ENCODE peak calls at places on chromosomes 4 and X, in ten cellular contexts. G, P, D, F, H, S, Z, J, T and W are unnamed samples.
A peak's percentile ranks its signal among the peaks of the same experiment; 100 is the strongest.

GRCh38 chr4:87966095-87966496 is 9.4 kb upstream of the SPP1 start:
- DNase-seq in G (no peak), P (no peak), D (no peak), F (no peak), H (peak; percentile 63), S (no peak), Z (no peak), J (no peak), T (no peak), W (no peak)

GRCh38 chr4:113893546-113893945 is 85.9 kb downstream of the ARSJ start:
- DNase-seq in G (peak; percentile 51), P (no peak), D (no peak), F (no peak), H (no peak), S (no peak), Z (peak; percentile 20), J (peak; percentile 56), T (no peak), W (peak; percentile 34)

GRCh38 chrX:17595456-17596035 is 141.7 kb upstream of the SCML1 start:
- DNase-seq in G (peak; percentile 60), P (no peak), D (no peak), F (no peak), H (no peak), S (no peak), Z (peak; percentile 8), J (peak; percentile 44), T (no peak), W (peak; percentile 40)

GRCh38 chr4:1240721-1241465 is 8.0 kb downstream of the CTBP1 start:
- DNase-seq in G (no peak), P (no peak), D (no peak), F (no peak), H (peak; percentile 64), S (peak; percentile 50), Z (no peak), J (no peak), T (no peak), W (no peak)

GRCh38 chr4:48570646-48571220 is 80.7 kb downstream of the ZAR1 start:
- DNase-seq in G (peak; percentile 80), P (peak; percentile 60), D (no peak), F (no peak), H (no peak), S (no peak), Z (no peak), J (peak; percentile 72), T (no peak), W (peak; percentile 29)

GRCh38 chr4:128597515-128597914 is 212.0 kb upstream of the JADE1 start:
- DNase-seq in G (no peak), P (no peak), D (no peak), F (no peak), H (no peak), S (no peak), Z (no peak), J (no peak), T (no peak), W (no peak)

GRCh38 chr4:82373816-82374740 is at the start of gene HNRNPD:
- DNase-seq in G (peak; percentile 100), P (peak; percentile 99), D (peak; percentile 93), F (peak; percentile 98), H (peak; percentile 100), S (peak; percentile 99), Z (peak; percentile 99), J (peak; percentile 100), T (peak; percentile 97), W (peak; percentile 100)

GRCh38 chr4:43837171-43837570 is 611.4 kb downstream of the KCTD8 start:
- DNase-seq in G (no peak), P (no peak), D (no peak), F (no peak), H (no peak), S (no peak), Z (no peak), J (peak; percentile 0), T (no peak), W (no peak)

GRCh38 chr4:147863808-147864472 is 132.1 kb downstream of the ARHGAP10 start:
- DNase-seq in G (no peak), P (no peak), D (no peak), F (no peak), H (no peak), S (peak; percentile 58), Z (no peak), J (peak; percentile 54), T (no peak), W (no peak)

GRCh38 chrX:69556094-69557011 is 52.2 kb downstream of the NALF2 start:
- DNase-seq in G (peak; percentile 48), P (peak; percentile 36), D (no peak), F (no peak), H (peak; percentile 58), S (no peak), Z (no peak), J (peak; percentile 88), T (peak; percentile 48), W (peak; percentile 95)

GRCh38 chrX:123779908-123780396 is 47.1 kb upstream of the THOC2 start:
- DNase-seq in G (no peak), P (no peak), D (no peak), F (no peak), H (no peak), S (no peak), Z (no peak), J (no peak), T (no peak), W (no peak)

GRCh38 chr4:560061-560460 is 16.0 kb downstream of the TMEM271 start:
- DNase-seq in G (no peak), P (no peak), D (no peak), F (no peak), H (no peak), S (no peak), Z (no peak), J (no peak), T (no peak), W (no peak)

GRCh38 chr4:175702703-175703102 is 109.4 kb downstream of the GPM6A start:
- DNase-seq in G (no peak), P (no peak), D (no peak), F (no peak), H (no peak), S (no peak), Z (no peak), J (no peak), T (no peak), W (no peak)

DNA sequence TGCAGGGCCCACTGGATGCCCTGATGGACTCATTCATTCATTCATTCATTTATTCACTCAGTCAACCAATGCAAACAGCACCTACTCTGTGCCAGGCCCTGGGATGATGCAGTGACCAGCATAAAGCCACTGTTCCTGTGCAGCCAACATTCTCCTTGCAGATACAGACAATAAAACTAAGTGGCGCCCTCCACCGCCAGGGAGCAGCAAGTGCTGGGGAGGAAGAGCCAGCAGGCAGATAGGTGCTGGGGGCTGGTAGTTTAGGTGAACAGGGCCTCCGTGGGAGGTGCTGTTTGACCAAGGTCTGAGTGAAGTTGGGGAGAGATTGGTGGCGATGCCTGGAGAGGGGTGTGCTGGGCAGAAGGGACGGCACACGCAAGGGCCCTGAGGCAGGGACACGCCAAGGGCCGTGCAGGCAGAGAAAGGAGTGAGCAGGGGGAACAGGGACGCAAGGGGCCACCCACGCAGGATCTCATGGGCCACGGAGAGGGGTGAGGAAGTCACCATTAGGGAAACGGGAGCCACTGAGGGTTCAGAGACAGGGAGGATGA is 65.5 kb downstream of the WFS1 start:
- DNase-seq in G (no peak), P (no peak), D (no peak), F (no peak), H (peak; percentile 42), S (peak; percentile 28), Z (no peak), J (no peak), T (no peak), W (no peak)
- TF ChIP-seq CTCF in G (no peak), P (no peak), D (no peak), F (no peak), H (no peak), S (no peak), Z (peak; percentile 24), J (peak; percentile 26), T (peak; percentile 25), W (no peak)

GRCh38 chrX:13258725-13259124 is 61.1 kb downstream of the ATXN3L start:
- DNase-seq in G (no peak), P (no peak), D (no peak), F (no peak), H (no peak), S (no peak), Z (no peak), J (no peak), T (no peak), W (no peak)

GRCh38 chrX:13256562-13256961 is 63.3 kb downstream of the ATXN3L start:
- DNase-seq in G (no peak), P (no peak), D (no peak), F (no peak), H (no peak), S (no peak), Z (peak; percentile 28), J (no peak), T (no peak), W (no peak)

GRCh38 chrX:13260598-13260997 is 59.3 kb downstream of the ATXN3L start:
- DNase-seq in G (no peak), P (no peak), D (no peak), F (no peak), H (no peak), S (no peak), Z (no peak), J (no peak), T (no peak), W (no peak)

GRCh38 chrX:13257223-13258051 is 62.4 kb downstream of the ATXN3L start:
- DNase-seq in G (no peak), P (no peak), D (no peak), F (no peak), H (no peak), S (no peak), Z (peak; percentile 77), J (no peak), T (no peak), W (no peak)

GRCh38 chrX:13258052-13258444 is 61.8 kb downstream of the ATXN3L start:
- DNase-seq in G (no peak), P (no peak), D (no peak), F (no peak), H (no peak), S (no peak), Z (no peak), J (peak; percentile 13), T (no peak), W (no peak)
- TF ChIP-seq CTCF in G (no peak), P (no peak), D (no peak), F (no peak), H (no peak), S (no peak), Z (no peak), J (no peak), T (no peak), W (no peak)

GRCh38 chr4:19319607-19320006 is 932.1 kb upstream of the SLIT2 start:
- DNase-seq in G (no peak), P (no peak), D (no peak), F (no peak), H (no peak), S (no peak), Z (no peak), J (no peak), T (no peak), W (peak; percentile 6)
- TF ChIP-seq CTCF in G (no peak), P (no peak), D (no peak), F (no peak), H (no peak), S (no peak), Z (no peak), J (no peak), T (no peak), W (no peak)

DNA sequence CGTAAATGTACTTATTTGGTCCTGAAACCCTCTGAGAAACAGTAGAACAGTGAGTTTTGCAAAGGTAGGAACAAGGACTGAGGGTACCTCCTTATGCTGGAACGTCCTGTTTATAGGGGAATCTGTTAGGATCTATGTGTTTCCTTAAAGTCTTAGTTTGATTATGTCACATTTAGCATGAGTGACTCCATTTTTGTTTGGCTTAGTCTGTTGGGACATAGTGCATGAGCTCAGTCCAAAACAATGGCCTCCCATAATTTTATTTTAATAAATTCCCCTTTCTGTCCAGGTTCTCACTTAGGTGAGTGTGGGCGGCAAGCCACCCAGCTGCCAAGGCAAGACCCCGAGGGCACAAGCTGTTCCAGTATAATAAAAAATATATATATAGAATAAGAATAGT is 27.7 kb downstream of the HTT-AS start:
- DNase-seq in G (no peak), P (no peak), D (no peak), F (no peak), H (peak; percentile 20), S (no peak), Z (no peak), J (no peak), T (no peak), W (no peak)
- TF ChIP-seq CTCF in G (no peak), P (no peak), D (no peak), F (no peak), H (no peak), S (no peak), Z (no peak), J (no peak), T (no peak), W (no peak)